ENCODE peak calls at places on chromosomes 4 and X, in six cellular contexts. I, A, H, S, Y and D are unnamed samples.
A peak's percentile ranks its signal among the peaks of the same experiment; 100 is the strongest.

GRCh38 chr4:15598644-15599043 is 56.5 kb downstream of the FBXL5 start:
- DNase-seq in I (no peak), A (no peak), H (no peak), S (peak; percentile 44), Y (peak; percentile 71), D (no peak)

GRCh38 chr4:127446309-127446708 is 186.4 kb upstream of the INTU start:
- DNase-seq in I (no peak), A (no peak), H (no peak), S (no peak), Y (no peak), D (peak; percentile 4)

GRCh38 chr4:141132689-141133145 is 552 bp downstream of the RNF150 start:
- DNase-seq in I (no peak), A (no peak), H (no peak), S (no peak), Y (peak; percentile 16), D (peak; percentile 21)

GRCh38 chrX:71859637-71860036 is 51.0 kb upstream of the NHSL2 start:
- DNase-seq in I (no peak), A (peak; percentile 44), H (no peak), S (no peak), Y (peak; percentile 37), D (peak; percentile 36)

GRCh38 chrX:133229361-133229760 is 11.2 kb upstream of the TFDP3 start:
- DNase-seq in I (no peak), A (no peak), H (no peak), S (no peak), Y (no peak), D (no peak)

GRCh38 chr4:8747896-8748575 is 123.6 kb downstream of the HMX1 start:
- DNase-seq in I (no peak), A (no peak), H (no peak), S (no peak), Y (no peak), D (no peak)

GRCh38 chr4:153205757-153206156 is 1.5 kb downstream of the TRIM2 start:
- DNase-seq in I (no peak), A (peak; percentile 59), H (no peak), S (no peak), Y (peak; percentile 31), D (no peak)

GRCh38 chrX:151889451-151889850 is 23.2 kb upstream of the MAGEA4 start:
- DNase-seq in I (no peak), A (no peak), H (no peak), S (no peak), Y (no peak), D (no peak)

GRCh38 chrX:132266583-132267355 is 47.5 kb upstream of the RAP2C start:
- DNase-seq in I (no peak), A (no peak), H (no peak), S (peak; percentile 2), Y (no peak), D (peak; percentile 51)

GRCh38 chrX:141301017-141301416 is 58.7 kb upstream of the SPANXC start:
- DNase-seq in I (no peak), A (no peak), H (no peak), S (no peak), Y (no peak), D (no peak)

GRCh38 chr4:77699731-77700210 is 94.2 kb downstream of the CXCL13 start:
- DNase-seq in I (no peak), A (no peak), H (no peak), S (peak; percentile 82), Y (peak; percentile 83), D (peak; percentile 86)

GRCh38 chr4:42347076-42347475 is 50.2 kb upstream of the SHISA3 start:
- DNase-seq in I (peak; percentile 54), A (no peak), H (no peak), S (no peak), Y (no peak), D (no peak)

GRCh38 chrX:24410514-24411189 is 50.2 kb downstream of the SUPT20HL1 start:
- DNase-seq in I (no peak), A (no peak), H (no peak), S (no peak), Y (no peak), D (no peak)

GRCh38 chr4:92521941-92522340 is 218.2 kb downstream of the GRID2 start:
- DNase-seq in I (no peak), A (no peak), H (no peak), S (no peak), Y (no peak), D (no peak)

GRCh38 chrX:129145898-129146297 is 377.4 kb downstream of the SMARCA1 start:
- DNase-seq in I (no peak), A (no peak), H (no peak), S (no peak), Y (no peak), D (no peak)

GRCh38 chr4:48792348-48793006 is 12.4 kb upstream of the FRYL start:
- DNase-seq in I (no peak), A (no peak), H (no peak), S (no peak), Y (no peak), D (no peak)

GRCh38 chr4:85952518-85952917 is 407.3 kb downstream of the MAPK10 start:
- DNase-seq in I (no peak), A (no peak), H (no peak), S (no peak), Y (peak; percentile 67), D (peak; percentile 34)

GRCh38 chr4:3783691-3784306 is 17.6 kb downstream of the ADRA2C start:
- DNase-seq in I (no peak), A (no peak), H (no peak), S (no peak), Y (peak; percentile 11), D (no peak)

GRCh38 chrX:96373047-96373355 is 311.6 kb upstream of the DIAPH2 start:
- DNase-seq in I (no peak), A (no peak), H (no peak), S (no peak), Y (no peak), D (no peak)

GRCh38 chr4:95129708-95130343 is 372.1 kb downstream of the BMPR1B start:
- DNase-seq in I (no peak), A (peak; percentile 52), H (peak; percentile 24), S (peak; percentile 96), Y (peak; percentile 99), D (peak; percentile 99)

GRCh38 chr4:71126719-71127118 is 133.3 kb downstream of the DCK start:
- DNase-seq in I (no peak), A (no peak), H (no peak), S (peak; percentile 91), Y (peak; percentile 94), D (peak; percentile 88)

GRCh38 chr4:76198411-76199237 is 15.0 kb downstream of the SCARB2 start:
- DNase-seq in I (no peak), A (peak; percentile 62), H (peak; percentile 74), S (peak; percentile 72), Y (peak; percentile 82), D (peak; percentile 83)

GRCh38 chr4:148204171-148204570 is 238.0 kb downstream of the NR3C2 start:
- DNase-seq in I (no peak), A (no peak), H (no peak), S (no peak), Y (no peak), D (no peak)

GRCh38 chr4:146522862-146523205 is 1.1 kb upstream of the SLC10A7 start:
- DNase-seq in I (no peak), A (no peak), H (no peak), S (no peak), Y (no peak), D (no peak)

GRCh38 chr4:183610613-183611012 is 48.4 kb downstream of the RWDD4 start:
- DNase-seq in I (no peak), A (peak; percentile 33), H (no peak), S (no peak), Y (no peak), D (no peak)

GRCh38 chrX:136209016-136209738 is 42.0 kb downstream of the MAP7D3 start:
- DNase-seq in I (no peak), A (no peak), H (no peak), S (no peak), Y (peak; percentile 33), D (peak; percentile 68)

GRCh38 chr4:74455361-74456055 is 10.6 kb downstream of the AREG start:
- DNase-seq in I (no peak), A (no peak), H (no peak), S (no peak), Y (no peak), D (no peak)

GRCh38 chr4:72418458-72418857 is 150.6 kb downstream of the ADAMTS3 start:
- DNase-seq in I (no peak), A (no peak), H (no peak), S (peak; percentile 7), Y (peak; percentile 80), D (peak; percentile 85)

GRCh38 chrX:23228950-23229448 is 105.7 kb upstream of the PTCHD1 start:
- DNase-seq in I (no peak), A (peak; percentile 57), H (no peak), S (no peak), Y (no peak), D (no peak)

GRCh38 chrX:132651411-132652086 is 162.7 kb upstream of the MBNL3 start:
- DNase-seq in I (no peak), A (no peak), H (no peak), S (no peak), Y (no peak), D (peak; percentile 87)

GRCh38 chrX:134999469-134999868 is 8.7 kb downstream of the SMIM10 start:
- DNase-seq in I (no peak), A (no peak), H (no peak), S (no peak), Y (no peak), D (peak; percentile 60)

GRCh38 chr4:156335721-156336120 is 382.1 kb upstream of the CTSO start:
- DNase-seq in I (no peak), A (no peak), H (no peak), S (no peak), Y (no peak), D (peak; percentile 33)

DNA sequence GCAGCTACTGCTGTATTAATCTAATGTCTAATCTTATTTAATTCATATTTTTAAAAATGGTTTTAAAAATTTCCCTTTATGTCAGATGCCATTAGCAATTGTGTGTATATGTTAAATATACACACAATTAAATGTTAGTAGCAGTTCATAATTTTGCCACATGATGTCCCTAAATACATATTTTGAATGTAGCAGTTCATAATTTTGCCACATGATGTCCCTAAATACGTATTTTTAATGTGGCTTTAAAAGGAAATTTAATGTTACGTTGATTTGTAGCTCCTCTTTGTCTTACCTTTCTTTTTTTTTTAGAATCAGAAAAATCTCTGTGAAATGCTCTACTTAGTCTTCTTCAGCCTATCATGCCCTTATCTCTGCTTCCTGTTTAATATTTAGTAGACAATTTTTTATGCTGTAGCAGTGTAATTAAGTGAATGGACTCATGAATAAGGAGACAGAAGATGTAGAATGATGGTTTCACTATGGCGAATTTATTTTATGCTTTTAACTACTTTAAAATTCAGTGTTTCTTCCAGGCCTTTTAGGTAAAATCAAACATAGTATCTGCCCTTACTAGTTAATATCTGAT is 26.1 kb downstream of the RBM46 start:
- DNase-seq in I (no peak), A (no peak), H (no peak), S (no peak), Y (no peak), D (peak; percentile 54)
- H3K4me3 ChIP-seq in I (no peak overlapping the region), A (no peak overlapping the region), H (no peak overlapping the region), S (no peak overlapping the region), Y (no peak overlapping the region), D (no peak overlapping the region)

GRCh38 chr4:36244257-36245084 is at the start of gene ARAP2:
- DNase-seq in I (peak; percentile 95), A (peak; percentile 69), H (no peak), S (no peak), Y (no peak), D (no peak)
- TF ChIP-seq CTCF in I (no peak), A (no peak), H (no peak), S (no peak), Y (no peak), D (no peak)

GRCh38 chrX:154333837-154334271 is 38.3 kb downstream of the TKTL1 start:
- DNase-seq in I (no peak), A (no peak), H (no peak), S (no peak), Y (no peak), D (no peak)
- H3K4me3 ChIP-seq in I (no peak overlapping the region), A (no peak overlapping the region), H (no peak overlapping the region), S (no peak overlapping the region), Y (no peak overlapping the region), D (no peak overlapping the region)

GRCh38 chr4:56129431-56129861 is 180.7 kb downstream of the CEP135 start:
- DNase-seq in I (peak; percentile 6), A (no peak), H (no peak), S (no peak), Y (no peak), D (no peak)
- TF ChIP-seq CTCF in I (no peak), A (no peak), H (no peak), S (peak; percentile 24), Y (peak; percentile 35), D (no peak)